ENCODE peak calls at places on chromosomes 3 and 15, in four cellular contexts. L is IMR-90, G is heart left ventricle, J is WERI-Rb-1. X is an unnamed sample.

GRCh38 chr3:12400795-12401194 is 83.5 kb upstream of the TSEN2 start:
- DNase-seq in G (no peak), L (peak; percentile 86), J (no peak), X (peak; percentile 79)

GRCh38 chr3:36201546-36201945 is 178.8 kb upstream of the STAC start:
- DNase-seq in J (peak; percentile 47), L (no peak), G (no peak), X (no peak)

GRCh38 chr3:82973810-82974209 is 1212.4 kb upstream of the GBE1 start:
- DNase-seq in L (no peak), G (no peak), J (no peak), X (no peak)

GRCh38 chr3:12938258-12938711 is 96.9 kb upstream of the RPL32 start:
- DNase-seq in J (no peak), G (peak; percentile 67), L (peak; percentile 57), X (peak; percentile 45)

GRCh38 chr3:159532577-159532976 is 456.1 kb upstream of the IL12A start:
- DNase-seq in L (peak; percentile 4), J (no peak), G (no peak), X (no peak)

GRCh38 chr3:46934508-46935167 is 41.9 kb downstream of the CCDC12 start:
- DNase-seq in L (no peak), J (no peak), G (peak; percentile 84), X (peak; percentile 55)

GRCh38 chr3:153970735-153971347 is 150.3 kb upstream of the ARHGEF26 start:
- DNase-seq in G (no peak), J (no peak), L (peak; percentile 34), X (peak; percentile 73)

GRCh38 chr3:128563439-128563838 is 70.4 kb upstream of the GATA2 start:
- DNase-seq in J (no peak), G (no peak), L (no peak), X (peak; percentile 40)

GRCh38 chr3:68090571-68090970 is 436.2 kb upstream of the SUCLG2 start:
- DNase-seq in G (no peak), L (no peak), J (no peak), X (no peak)

GRCh38 chr3:184289426-184289938 is 9.6 kb upstream of the PSMD2 start:
- DNase-seq in J (peak; percentile 79), G (no peak), L (peak; percentile 38), X (peak; percentile 63)

GRCh38 chr3:134796313-134797079 is 1.4 kb downstream of the EPHB1 start:
- DNase-seq in J (peak; percentile 70), L (no peak), G (no peak), X (no peak)

GRCh38 chr3:65761431-65761830 is 277.3 kb downstream of the MAGI1 start:
- DNase-seq in G (no peak), J (no peak), L (no peak), X (no peak)

GRCh38 chr3:11662392-11662990 is 18.8 kb upstream of the VGLL4 start:
- DNase-seq in L (no peak), G (no peak), J (no peak), X (peak; percentile 38)

GRCh38 chr3:52897130-52898109 is at the start of gene STIMATE:
- DNase-seq in G (peak; percentile 92), L (peak; percentile 73), J (peak; percentile 88), X (peak; percentile 76)

GRCh38 chr3:171345112-171345843 is 114.9 kb downstream of the TNIK start:
- DNase-seq in L (no peak), G (no peak), J (no peak), X (no peak)

GRCh38 chr3:58105196-58105595 is 97.0 kb downstream of the FLNB start:
- DNase-seq in L (no peak), G (no peak), J (no peak), X (no peak)

GRCh38 chr3:4904801-4905695 is 74.2 kb upstream of the BHLHE40 start:
- DNase-seq in G (no peak), J (no peak), L (peak; percentile 24), X (peak; percentile 66)

GRCh38 chr15:31304736-31305365 is 21.8 kb upstream of the KLF13 start:
- DNase-seq in G (peak; percentile 16), L (no peak), J (no peak), X (no peak)

GRCh38 chr15:34682673-34683072 is 72.1 kb downstream of the GJD2 start:
- DNase-seq in L (peak; percentile 76), J (no peak), G (no peak), X (peak; percentile 11)

GRCh38 chr3:142888484-142889262 is at the start of gene PCOLCE2:
- DNase-seq in J (peak; percentile 69), L (no peak), G (peak; percentile 61), X (no peak)

GRCh38 chr3:126342991-126343661 is 14.1 kb downstream of the KLF15 start:
- DNase-seq in J (peak; percentile 88), G (no peak), L (peak; percentile 5), X (peak; percentile 11)

GRCh38 chr3:151155409-151156128 is 47.4 kb downstream of the GPR171 start:
- DNase-seq in G (no peak), J (no peak), L (no peak), X (no peak)

GRCh38 chr3:22117751-22118346 is 366.8 kb upstream of the ZNF385D start:
- DNase-seq in L (peak; percentile 62), J (no peak), G (no peak), X (peak; percentile 75)

GRCh38 chr3:131610174-131610573 is 107.4 kb upstream of the MRPL3 start:
- DNase-seq in L (no peak), J (no peak), G (no peak), X (no peak)

GRCh38 chr15:70049115-70049514 is 48.6 kb downstream of the TLE3 start:
- DNase-seq in L (no peak), G (no peak), J (no peak), X (no peak)

GRCh38 chr3:195057716-195058115 is 213.2 kb downstream of the XXYLT1 start:
- DNase-seq in J (no peak), L (no peak), G (no peak), X (no peak)

GRCh38 chr3:188296761-188297689 is 143.1 kb downstream of the LPP start:
- DNase-seq in G (peak; percentile 26), L (peak; percentile 83), J (no peak), X (peak; percentile 98)

GRCh38 chr15:80490431-80490990 is 86.3 kb downstream of the ARNT2 start:
- DNase-seq in J (no peak), L (no peak), G (no peak), X (no peak)

GRCh38 chr3:47193871-47194859 is 30.3 kb upstream of the SETD2 start:
- DNase-seq in L (peak; percentile 56), J (no peak), G (no peak), X (peak; percentile 31)

DNA sequence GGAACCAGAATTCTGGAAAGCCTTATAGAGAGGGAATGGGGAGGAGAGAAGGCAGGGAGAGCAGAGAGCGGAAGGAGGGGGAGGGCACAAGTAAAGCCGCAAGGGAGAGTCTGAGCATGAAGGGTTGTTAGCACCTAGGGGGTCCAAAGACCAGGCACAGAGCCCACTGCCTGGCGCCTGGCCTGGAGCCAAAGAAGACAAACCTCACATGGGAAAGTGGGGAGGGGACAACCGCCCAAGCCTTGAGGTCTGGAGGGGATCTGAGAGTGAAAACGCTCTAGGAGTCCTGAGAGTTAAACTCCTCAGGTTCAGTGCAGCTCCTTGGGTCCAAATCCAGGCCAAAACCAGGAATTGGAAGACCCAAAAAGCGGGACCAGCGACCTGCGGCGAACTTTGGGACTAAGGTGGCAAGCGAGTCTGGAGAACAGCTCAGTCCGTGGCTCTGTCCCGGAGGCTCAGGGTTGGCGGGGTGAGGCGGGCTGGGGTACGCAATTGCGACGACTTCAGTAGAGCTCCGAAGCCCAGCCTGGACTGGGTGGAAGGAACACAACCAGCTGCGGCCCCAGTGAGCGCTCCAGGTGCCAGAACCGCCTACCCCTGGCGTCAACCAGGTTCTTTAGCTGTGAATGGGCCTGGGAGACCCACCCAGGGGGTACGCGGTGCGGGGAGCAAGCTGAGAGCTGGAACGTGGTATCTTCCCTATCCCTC is 807 bp upstream of the INAFM2 start:
- DNase-seq in L (no peak), G (no peak), J (no peak), X (peak; percentile 52)
- H3K4me3 ChIP-seq in L (peak overlapping the region; percentile 89), G (no peak overlapping the region), J (peak overlapping the region; percentile 50), X (peak overlapping the region; percentile 29)

DNA sequence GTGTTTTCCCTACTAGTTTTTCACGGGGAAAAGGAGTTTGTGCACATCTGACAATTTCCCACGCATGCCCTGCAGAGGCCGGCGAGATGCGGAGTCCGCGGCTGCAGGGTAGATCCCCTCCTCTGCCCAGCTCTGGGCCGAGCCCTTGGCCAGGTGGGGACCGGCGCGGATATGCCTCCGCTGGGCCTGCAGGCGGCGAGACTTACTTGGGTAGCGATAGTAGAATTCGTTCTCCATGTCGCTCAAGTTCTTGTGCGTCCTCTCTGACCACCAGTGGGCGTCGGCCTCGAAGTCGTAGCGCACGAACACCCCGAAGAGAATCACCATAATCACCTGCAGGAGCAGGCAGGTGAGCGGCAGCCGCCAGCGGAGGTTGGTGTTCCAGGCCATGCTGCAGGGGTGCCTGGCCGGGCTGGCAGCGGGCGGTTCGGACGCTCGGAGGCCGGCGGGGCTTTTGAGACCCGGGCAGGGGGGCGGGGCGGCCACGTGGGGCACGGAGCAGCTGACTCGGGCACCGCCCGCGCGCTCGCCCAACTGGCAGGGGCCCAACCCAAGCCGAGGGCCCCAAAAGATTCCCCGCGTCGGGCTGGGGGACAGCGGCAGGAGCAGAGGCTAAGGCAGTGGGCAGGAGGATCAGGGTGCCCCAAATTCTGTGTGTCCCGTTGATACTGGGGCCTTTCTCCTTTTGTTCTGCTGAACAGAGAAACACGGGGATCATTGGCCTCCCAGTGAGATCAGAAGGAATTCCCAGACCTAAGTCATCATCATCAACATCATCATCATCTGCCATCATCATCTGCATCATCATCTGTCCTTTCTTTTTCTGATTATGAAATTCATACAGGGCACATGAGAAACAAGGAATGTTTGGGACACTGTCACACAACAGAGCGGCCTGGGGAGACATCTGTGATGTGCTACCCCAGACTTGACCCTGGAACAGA is at the start of gene RHCG:
- DNase-seq in L (peak; percentile 24), G (no peak), J (no peak), X (peak; percentile 50)
- TF ChIP-seq CTCF in L (peak; percentile 20), G (no peak), J (peak; percentile 16), X (peak; percentile 39)

GRCh38 chr3:183158552-183159006 is 4.0 kb downstream of the LAMP3 start:
- DNase-seq in J (no peak), L (peak; percentile 68), G (no peak), X (peak; percentile 73)
- H3K4me3 ChIP-seq in J (no peak overlapping the region), L (no peak overlapping the region), G (no peak overlapping the region), X (no peak overlapping the region)

DNA sequence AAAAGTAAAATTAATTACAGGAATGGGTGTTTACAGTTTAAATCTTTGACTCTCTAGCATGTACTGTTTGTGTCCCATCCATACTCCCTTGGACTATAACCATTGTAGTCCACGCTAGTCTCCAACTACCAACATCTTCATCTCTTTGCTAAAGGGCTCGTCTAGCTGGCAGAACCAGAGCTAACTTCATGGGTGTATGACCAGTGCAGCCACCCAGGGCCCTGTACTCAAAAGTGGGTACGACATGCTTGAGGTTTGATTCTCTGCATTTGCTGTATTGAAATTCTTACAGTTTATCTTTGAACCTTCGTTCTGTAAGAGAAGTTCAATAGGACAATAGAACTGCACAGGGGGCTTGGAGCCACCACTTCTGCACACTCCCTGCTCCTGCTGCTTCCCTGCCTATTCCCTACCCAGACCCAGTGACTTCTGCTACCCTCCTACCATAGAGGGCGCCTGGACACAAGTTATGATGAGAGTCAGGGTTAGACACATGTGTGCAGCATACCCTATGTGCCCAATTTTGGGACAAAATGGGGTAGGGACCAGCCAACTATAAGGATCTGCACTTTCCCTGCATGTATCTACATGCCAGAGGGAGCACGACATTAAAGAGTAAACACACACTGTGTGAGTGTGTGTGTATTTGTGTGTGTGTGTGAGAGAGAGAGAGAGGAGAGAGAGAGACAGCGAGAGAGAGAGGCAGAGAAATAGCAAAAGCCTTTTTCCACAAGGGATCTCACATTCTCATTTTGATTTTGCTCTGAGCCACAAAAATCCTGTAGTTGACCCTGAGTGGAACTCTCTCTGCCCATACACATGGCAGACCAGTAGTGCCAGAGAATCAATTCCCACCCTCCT is 59.0 kb upstream of the NECTIN3 start:
- DNase-seq in L (no peak), G (no peak), J (peak; percentile 64), X (no peak)
- TF ChIP-seq CTCF in L (no peak), G (no peak), J (peak; percentile 72), X (no peak)

X was measured in fibroblast of pulmonary artery.